ENCODE peak calls at places on chromosomes 7 and 10, in four cellular contexts. L is CD4-positive, alpha-beta T cell; F is aorta; T is naive thymus-derived CD8-positive, alpha-beta T cell. O is an unnamed sample.

GRCh38 chr7:88866265-88866863 is 70.8 kb upstream of the TEX47 start:
- DNase-seq in L (no peak), F (no peak), T (no peak), O (no peak)

GRCh38 chr10:124994573-124995473 is 52.9 kb downstream of the ZRANB1 start:
- DNase-seq in L (no peak), F (no peak), T (no peak), O (no peak)

GRCh38 chr7:124263232-124263827 is 230.5 kb upstream of the TMEM229A start:
- DNase-seq in L (no peak), F (no peak), T (no peak), O (peak; percentile 23)

GRCh38 chr7:102992820-102993531 is 80.2 kb downstream of the LRRC17 start:
- DNase-seq in L (no peak), F (no peak), T (no peak), O (no peak)

GRCh38 chr7:1068656-1069055 is 19.3 kb upstream of the GPER1 start:
- DNase-seq in L (no peak), F (no peak), T (no peak), O (no peak)

GRCh38 chr7:42237162-42237821 is at the start of gene GLI3:
- DNase-seq in L (no peak), F (peak; percentile 90), T (no peak), O (peak; percentile 96)

GRCh38 chr7:71846160-71846559 is 566.0 kb downstream of the CALN1 start:
- DNase-seq in L (no peak), F (no peak), T (no peak), O (peak; percentile 61)

GRCh38 chr7:7438851-7439250 is 96.8 kb downstream of the COL28A1 start:
- DNase-seq in L (no peak), F (no peak), T (no peak), O (no peak)

GRCh38 chr10:106467506-106467905 is 697.0 kb downstream of the SORCS1 start:
- DNase-seq in L (no peak), F (no peak), T (no peak), O (no peak)

GRCh38 chr10:36094091-36094490 is 452.0 kb upstream of the FZD8 start:
- DNase-seq in L (no peak), F (no peak), T (no peak), O (no peak)

GRCh38 chr7:123231060-123232000 is 31.6 kb upstream of the SLC13A1 start:
- DNase-seq in L (no peak), F (no peak), T (no peak), O (no peak)

GRCh38 chr10:19702215-19702614 is 114.0 kb upstream of the PLXDC2 start:
- DNase-seq in L (no peak), F (no peak), T (no peak), O (no peak)

GRCh38 chr10:11663763-11664555 is 52.5 kb upstream of the USP6NL start:
- DNase-seq in L (no peak), F (no peak), T (no peak), O (no peak)

GRCh38 chr7:124701955-124702354 is 63.6 kb downstream of the GPR37 start:
- DNase-seq in L (no peak), F (no peak), T (no peak), O (no peak)

GRCh38 chr7:78024591-78024990 is 226.0 kb downstream of the PHTF2 start:
- DNase-seq in L (no peak), F (no peak), T (no peak), O (no peak)

GRCh38 chr10:49426490-49427360 is 30.8 kb upstream of the DRGX start:
- DNase-seq in L (no peak), F (no peak), T (no peak), O (no peak)

GRCh38 chr7:131655447-131655846 is 99.0 kb upstream of the PODXL start:
- DNase-seq in L (no peak), F (no peak), T (no peak), O (no peak)

O was measured in neural progenitor cell.